ENCODE peak calls at places on chromosomes 5 and 9, in five cellular contexts. N is GM12878, U is K562, E is H1, G is HepG2. X is an unnamed sample.

GRCh38 chr5:138275379-138275782 is 960 bp upstream of the GFRA3 start:
- DNase-seq in N (no peak), E (no peak), U (peak; percentile 26), G (peak; percentile 7), X (no peak)

GRCh38 chr5:446864-447263 is 3.9 kb downstream of the EXOC3 start:
- DNase-seq in G (peak; percentile 42), U (peak; percentile 46), E (no peak), N (no peak), X (peak; percentile 13)

GRCh38 chr5:38060354-38060753 is 198.0 kb upstream of the EGFLAM start:
- DNase-seq in E (no peak), G (peak; percentile 80), U (no peak), N (no peak), X (no peak)

GRCh38 chr9:81394816-81395215 is 294.5 kb downstream of the TLE1 start:
- DNase-seq in U (no peak), E (no peak), N (no peak), G (no peak), X (no peak)

GRCh38 chr5:168291961-168292782 is 727 bp downstream of the WWC1 start:
- DNase-seq in N (no peak), E (peak; percentile 79), G (no peak), U (no peak), X (peak; percentile 67)

GRCh38 chr5:90528704-90529233 is 615 bp downstream of the LYSMD3 start:
- DNase-seq in E (no peak), U (peak; percentile 22), N (no peak), G (no peak), X (no peak)

GRCh38 chr9:124257865-124258764 is at the start of gene NEK6:
- DNase-seq in N (no peak), E (no peak), U (peak; percentile 68), G (no peak), X (no peak)

GRCh38 chr9:70983723-70984280 is 137.6 kb downstream of the TRPM3 start:
- DNase-seq in E (no peak), U (no peak), G (no peak), N (no peak), X (no peak)

GRCh38 chr9:6845881-6846280 is 88.1 kb downstream of the KDM4C start:
- DNase-seq in N (no peak), E (no peak), U (no peak), G (peak; percentile 83), X (peak; percentile 29)

GRCh38 chr5:97624861-97625260 is 441.8 kb upstream of the RIOK2 start:
- DNase-seq in N (no peak), G (no peak), E (no peak), U (no peak), X (no peak)

GRCh38 chr5:142422426-142422825 is 97.6 kb upstream of the SPRY4 start:
- DNase-seq in U (no peak), G (no peak), N (no peak), E (no peak), X (no peak)

GRCh38 chr9:134892820-134893420 is 12.3 kb downstream of the FCN2 start:
- DNase-seq in U (no peak), G (no peak), N (no peak), E (no peak), X (no peak)

GRCh38 chr5:64827703-64828102 is 59.0 kb downstream of the CWC27 start:
- DNase-seq in N (no peak), E (no peak), G (no peak), U (no peak), X (no peak)

GRCh38 chr5:136128416-136128935 is 4.2 kb upstream of the SMAD5 start:
- DNase-seq in N (no peak), U (no peak), G (no peak), E (no peak), X (no peak)

GRCh38 chr5:33657804-33658435 is 217.2 kb downstream of the TARS1 start:
- DNase-seq in N (no peak), U (no peak), E (no peak), G (no peak), X (peak; percentile 24)

DNA sequence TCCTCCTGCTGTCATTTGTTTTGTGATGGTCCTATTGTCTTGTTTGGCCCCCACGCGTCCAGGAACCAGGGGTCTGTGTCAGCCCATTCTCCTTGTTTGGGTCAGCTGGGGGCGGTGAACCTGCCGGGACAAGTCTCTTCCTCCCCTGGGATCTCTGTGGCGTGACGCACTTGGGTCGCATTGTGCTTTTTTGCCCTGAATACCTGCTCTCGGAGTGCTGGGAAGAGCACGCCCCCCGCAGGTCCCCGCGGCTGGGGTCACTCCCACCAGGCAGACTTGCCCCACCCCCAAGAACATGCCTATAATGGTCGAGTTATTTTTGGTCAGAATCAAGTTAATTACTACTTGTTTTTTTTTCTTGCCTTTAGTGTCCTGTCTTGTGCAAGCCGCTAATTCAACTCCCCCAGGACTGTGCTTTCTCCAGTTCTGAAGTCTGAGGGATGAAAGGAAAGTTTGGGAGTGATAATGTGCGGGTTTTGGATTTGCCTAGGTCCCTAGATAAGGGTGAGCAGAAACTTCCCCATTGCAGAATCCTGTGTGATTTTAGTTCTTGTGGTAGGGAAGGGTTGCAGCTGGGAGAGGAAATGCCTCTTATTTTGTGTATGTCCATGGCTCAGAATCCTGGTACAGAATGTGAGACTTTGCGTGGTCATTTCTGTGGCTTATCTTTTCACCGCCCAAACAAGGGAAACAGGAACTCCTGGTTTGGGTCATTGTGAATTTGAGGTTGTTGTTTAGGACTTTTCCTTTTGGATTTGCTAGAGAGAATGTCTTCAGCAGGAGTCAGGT is 791 bp downstream of the ACER2 start:
- DNase-seq in U (peak; percentile 47), E (no peak), N (no peak), G (peak; percentile 43), X (peak; percentile 46)
- TF ChIP-seq ATF3 in U (no peak), E (no peak), N (no peak), G (no peak), X (no peak)

DNA sequence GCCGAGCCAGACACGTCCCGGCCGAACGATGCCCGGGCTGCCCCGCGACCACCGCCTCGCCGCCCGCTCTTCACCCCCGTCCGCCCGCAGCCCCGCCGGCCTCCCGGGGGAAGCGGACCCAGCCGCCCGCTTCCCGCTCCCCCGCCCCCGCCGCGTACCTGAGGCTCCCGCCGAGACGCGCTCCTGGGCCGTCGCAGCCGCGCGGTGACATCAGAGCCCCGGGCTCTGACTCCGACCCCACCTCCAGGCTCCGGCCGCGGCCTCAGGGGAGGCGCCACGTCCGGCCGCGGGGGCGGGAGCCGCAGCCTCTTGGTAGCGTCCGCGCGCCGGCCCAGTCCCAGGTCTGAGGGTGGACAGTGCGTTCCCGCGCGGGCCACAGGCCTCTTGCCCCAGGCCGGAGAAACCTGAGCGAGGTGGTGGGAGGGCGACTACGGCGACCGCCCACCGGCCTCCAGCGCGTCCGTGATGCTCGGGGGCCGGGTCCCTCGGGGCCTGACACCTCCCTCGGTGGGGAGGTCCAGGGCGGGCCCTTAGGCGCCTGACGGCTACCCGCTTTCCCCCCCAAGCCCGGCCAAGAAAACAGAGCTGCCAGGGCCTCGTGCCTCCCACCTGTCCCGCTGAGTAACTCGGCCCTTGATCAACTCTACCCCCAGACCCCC is at the start of gene SHROOM1:
- DNase-seq in G (peak; percentile 66), N (no peak), E (peak; percentile 83), U (peak; percentile 91), X (peak; percentile 59)
- TF ChIP-seq MAX in G (peak; percentile 53), N (no peak), E (no peak), U (peak; percentile 62), X (no peak)

GRCh38 chr5:140013536-140013935 is 29.6 kb downstream of the NRG2 start:
- DNase-seq in E (no peak), G (no peak), N (no peak), U (no peak), X (no peak)

GRCh38 chr5:140017397-140018095 is 25.6 kb downstream of the NRG2 start:
- DNase-seq in G (no peak), U (no peak), E (no peak), N (no peak), X (no peak)

GRCh38 chr5:140012443-140012842 is 30.7 kb downstream of the NRG2 start:
- DNase-seq in E (no peak), N (no peak), G (no peak), U (no peak), X (no peak)

GRCh38 chr5:140015706-140016105 is 27.4 kb downstream of the NRG2 start:
- DNase-seq in G (no peak), U (no peak), N (no peak), E (no peak), X (no peak)

DNA sequence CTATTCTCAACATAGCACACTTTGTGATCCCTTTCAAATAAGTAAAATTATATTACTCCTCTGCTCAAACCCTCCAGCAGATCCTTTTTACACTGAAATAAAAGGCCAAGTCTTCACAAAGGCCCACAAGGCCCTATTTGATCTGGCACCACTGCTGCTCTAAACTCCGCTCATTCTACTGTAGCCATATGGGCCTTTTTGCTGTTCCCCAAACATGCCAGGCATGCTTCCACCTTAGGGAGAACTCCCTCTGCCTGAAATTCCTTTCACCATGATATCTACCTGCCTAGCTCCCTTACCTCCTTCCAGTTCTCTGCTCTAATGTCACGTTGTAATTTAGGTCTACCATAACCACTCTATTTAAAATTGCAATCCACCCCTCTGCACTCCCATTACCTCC is 28.3 kb downstream of the NRG2 start:
- DNase-seq in G (no peak), N (no peak), U (no peak), E (no peak), X (no peak)
- TF ChIP-seq ATF2 in G (no peak), N (no peak), U (no peak), E (no peak), X (no peak)

GRCh38 chr5:68547621-68548020 is 332.1 kb downstream of the PIK3R1 start:
- DNase-seq in G (no peak), N (no peak), U (no peak), E (no peak), X (no peak)
- TF ChIP-seq ATF3 in G (no peak), N (no peak), U (no peak), E (no peak), X (no peak)

DNA sequence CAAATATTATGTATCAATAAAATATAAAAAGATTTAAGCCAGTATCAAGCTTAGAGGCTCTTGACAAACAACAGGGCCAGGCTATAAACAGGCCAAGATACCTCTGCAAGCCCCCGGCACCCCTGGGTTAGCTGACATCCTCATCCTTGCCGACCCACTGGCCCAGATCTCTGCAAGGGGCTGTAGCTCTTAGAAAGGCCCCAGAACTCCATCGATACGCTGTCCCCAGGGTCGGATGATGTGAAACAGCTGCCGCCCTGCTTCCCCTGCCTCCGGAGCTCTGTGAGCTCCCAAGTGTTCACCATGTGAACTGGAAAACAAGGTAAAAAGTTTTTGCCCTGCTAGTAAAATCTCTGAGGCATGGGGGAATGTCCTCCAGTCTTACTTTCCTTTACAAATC is 20.1 kb downstream of the SH3PXD2B start:
- DNase-seq in N (no peak), U (no peak), E (no peak), G (no peak), X (no peak)
- TF ChIP-seq MAX in N (no peak), U (no peak), E (no peak), G (no peak), X (no peak)

X was measured in WTC11.